ENCODE peak calls at places on chromosomes 2 and 18, in four cellular contexts. U, Q, T and K are unnamed samples.

GRCh38 chr18:5444269-5444668 is 99.5 kb downstream of the EPB41L3 start:
- DNase-seq in U (no peak), Q (no peak), T (no peak), K (no peak)

GRCh38 chr2:77839102-77839501 is 316.9 kb upstream of the LRRTM4 start:
- DNase-seq in U (no peak), Q (no peak), T (no peak), K (no peak)

GRCh38 chr18:32040936-32041335 is 22.3 kb downstream of the RNF125 start:
- DNase-seq in U (no peak), Q (no peak), T (no peak), K (no peak)

GRCh38 chr2:135473567-135473966 is 57.5 kb downstream of the ZRANB3 start:
- DNase-seq in U (no peak), Q (peak; percentile 12), T (peak; percentile 11), K (peak; percentile 3)

GRCh38 chr2:56981554-56981953 is 797.8 kb downstream of the CCDC85A start:
- DNase-seq in U (no peak), Q (no peak), T (no peak), K (no peak)

GRCh38 chr2:127664065-127664894 is 11.1 kb downstream of the LIMS2 start:
- DNase-seq in U (peak; percentile 70), Q (no peak), T (no peak), K (no peak)

GRCh38 chr2:238104521-238105311 is 4.6 kb downstream of the ESPNL start:
- DNase-seq in U (peak; percentile 67), Q (no peak), T (no peak), K (no peak)

GRCh38 chr2:129092871-129093385 is 774.3 kb upstream of the HS6ST1 start:
- DNase-seq in U (no peak), Q (no peak), T (peak; percentile 25), K (no peak)

GRCh38 chr2:169946546-169946945 is 119.3 kb downstream of the UBR3 start:
- DNase-seq in U (no peak), Q (no peak), T (no peak), K (no peak)

GRCh38 chr2:17793293-17793692 is 23.0 kb upstream of the MSGN1 start:
- DNase-seq in U (no peak), Q (no peak), T (no peak), K (no peak)

GRCh38 chr2:84965192-84965516 is 5.8 kb upstream of the KCMF1 start:
- DNase-seq in U (no peak), Q (no peak), T (no peak), K (no peak)

GRCh38 chr18:47595816-47596501 is 334.5 kb downstream of the SMAD2 start:
- DNase-seq in U (no peak), Q (no peak), T (peak; percentile 10), K (peak; percentile 50)

GRCh38 chr2:29923110-29923721 is 1.8 kb upstream of the ALK start:
- DNase-seq in U (peak; percentile 63), Q (peak; percentile 71), T (peak; percentile 49), K (peak; percentile 28)

GRCh38 chr2:122168799-122169198 is 413.3 kb downstream of the TSN start:
- DNase-seq in U (no peak), Q (no peak), T (no peak), K (no peak)
- TF ChIP-seq CTCF in U (no peak), Q (no peak), T (no peak), K (no peak)

DNA sequence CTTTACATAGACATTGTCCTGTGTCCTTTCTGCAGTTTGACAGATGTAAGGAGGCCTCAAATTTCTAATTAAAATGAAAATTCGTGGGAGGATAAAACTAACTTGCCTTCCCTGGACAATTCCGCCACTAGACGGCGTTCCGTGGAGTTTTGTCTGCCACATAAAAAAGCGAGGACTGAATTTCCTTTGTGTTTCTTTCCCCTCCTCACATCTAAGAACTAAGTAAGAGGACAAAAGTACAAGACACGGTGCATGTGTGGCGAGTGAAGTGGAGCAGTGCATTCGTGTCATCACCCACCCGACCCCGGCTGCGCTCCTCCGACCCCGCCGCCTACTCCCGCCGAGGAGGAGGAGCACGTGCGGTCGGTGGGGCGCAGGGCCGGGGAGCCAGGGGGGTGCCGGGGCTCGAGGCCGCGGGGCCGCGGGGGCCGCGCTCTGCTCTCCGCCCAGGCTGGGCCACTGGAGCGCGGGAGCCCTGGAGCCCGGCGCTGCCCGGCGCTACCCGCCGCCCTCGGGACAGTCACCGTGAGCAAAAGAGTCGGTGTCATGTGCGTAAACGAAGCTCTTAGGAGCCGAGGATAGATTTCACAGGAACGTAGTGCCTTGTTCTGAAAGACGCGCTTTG is 10.8 kb downstream of the TBR1 start:
- DNase-seq in U (no peak), Q (peak; percentile 43), T (no peak), K (no peak)
- H3K4me3 ChIP-seq in U (no peak overlapping the region), Q (peak overlapping the region; percentile 26), T (no peak overlapping the region), K (no peak overlapping the region)

DNA sequence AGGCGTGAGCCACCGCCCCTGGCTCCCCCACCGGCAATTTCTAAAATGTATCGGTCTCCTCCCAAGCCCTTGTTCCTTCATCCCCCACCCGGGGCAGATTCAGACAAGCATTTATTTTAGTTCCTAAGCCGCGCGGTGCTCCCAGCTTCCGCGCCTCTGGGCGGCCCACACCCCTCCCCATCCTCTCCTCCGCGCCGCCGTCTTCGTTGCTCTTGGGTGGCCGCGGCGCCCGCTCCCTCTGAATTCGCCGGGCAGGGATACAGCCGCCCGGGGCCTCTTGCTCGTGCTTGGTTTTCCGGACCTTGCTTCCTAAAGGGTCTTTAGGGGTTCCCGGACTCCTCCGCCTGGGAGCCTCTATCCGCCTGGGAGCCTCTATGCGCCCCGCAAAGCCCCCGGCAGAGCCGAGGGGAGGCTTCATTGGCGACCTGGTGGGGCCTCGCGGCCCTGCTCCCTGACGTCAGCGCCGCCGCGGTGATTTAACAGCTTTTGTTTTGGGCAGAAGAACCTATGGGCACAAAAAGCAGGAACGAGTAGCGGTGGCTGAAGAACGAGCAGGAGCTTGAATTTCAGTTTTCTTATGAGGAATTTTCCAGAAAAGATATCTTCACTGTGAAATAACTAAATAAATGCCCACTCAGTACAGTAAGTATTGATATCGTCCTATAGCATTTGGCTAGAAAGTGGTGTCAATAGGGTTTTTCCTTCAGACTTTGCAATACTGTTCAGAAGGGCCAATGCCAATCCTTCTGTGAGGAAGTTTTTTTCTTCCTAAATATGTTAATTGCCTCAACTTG is 37.3 kb downstream of the PRKRA start:
- DNase-seq in U (peak; percentile 89), Q (peak; percentile 70), T (peak; percentile 50), K (no peak)
- TF ChIP-seq CTCF in U (no peak), Q (no peak), T (no peak), K (no peak)

GRCh38 chr2:105782646-105783045 is 37.9 kb downstream of the NCK2 start:
- DNase-seq in U (no peak), Q (no peak), T (no peak), K (no peak)
- H3K4me3 ChIP-seq in U (no peak overlapping the region), Q (no peak overlapping the region), T (no peak overlapping the region), K (no peak overlapping the region)